ENCODE peak calls at places on chromosomes 2 and 18, in four cellular contexts. O, F, N and Q are unnamed samples.
A peak's percentile ranks its signal among the peaks of the same experiment; 100 is the strongest.

GRCh38 chr2:220269421-220269820 is 642.0 kb downstream of the SLC4A3 start:
- DNase-seq in O (peak; percentile 79), F (peak; percentile 31), N (no peak), Q (no peak)

GRCh38 chr2:196176142-196176738 is 4.9 kb upstream of the STK17B start:
- DNase-seq in O (no peak), F (no peak), N (no peak), Q (no peak)

GRCh38 chr2:199303814-199304213 is 153.9 kb downstream of the SATB2 start:
- DNase-seq in O (no peak), F (no peak), N (peak; percentile 98), Q (peak; percentile 31)

GRCh38 chr2:43391877-43392214 is 165.4 kb upstream of the ZFP36L2 start:
- DNase-seq in O (no peak), F (no peak), N (peak; percentile 7), Q (no peak)

GRCh38 chr2:113876503-113877387 is 13.1 kb upstream of the ACTR3 start:
- DNase-seq in O (peak; percentile 69), F (no peak), N (no peak), Q (no peak)

GRCh38 chr2:236376566-236377244 is 112.5 kb upstream of the ASB18 start:
- DNase-seq in O (no peak), F (no peak), N (no peak), Q (no peak)

GRCh38 chr2:226649871-226650660 is 149.6 kb downstream of the IRS1 start:
- DNase-seq in O (peak; percentile 78), F (no peak), N (peak; percentile 96), Q (peak; percentile 70)

GRCh38 chr2:46737577-46737976 is 178.0 kb downstream of the MCFD2 start:
- DNase-seq in O (no peak), F (no peak), N (peak; percentile 29), Q (no peak)

GRCh38 chr18:49179222-49179621 is 228.5 kb upstream of the SMAD7 start:
- DNase-seq in O (no peak), F (no peak), N (no peak), Q (no peak)

GRCh38 chr2:238387376-238387775 is 39.4 kb upstream of the ASB1 start:
- DNase-seq in O (no peak), F (no peak), N (no peak), Q (no peak)

GRCh38 chr2:168312036-168312822 is 64.8 kb upstream of the STK39 start:
- DNase-seq in O (no peak), F (no peak), N (no peak), Q (no peak)

GRCh38 chr18:74732380-74732779 is 134.7 kb downstream of the ZNF407 start:
- DNase-seq in O (no peak), F (no peak), N (no peak), Q (no peak)

GRCh38 chr2:18799397-18799796 is 210.0 kb upstream of the NT5C1B start:
- DNase-seq in O (no peak), F (no peak), N (peak; percentile 52), Q (no peak)

GRCh38 chr2:101018934-101019333 is 16.8 kb downstream of the RPL31 start:
- DNase-seq in O (no peak), F (no peak), N (no peak), Q (no peak)

GRCh38 chr2:61959381-61960293 is 54.2 kb downstream of the COMMD1 start:
- DNase-seq in O (no peak), F (no peak), N (no peak), Q (no peak)

GRCh38 chr18:13517369-13517768 is 209.0 kb downstream of the FAM210A start:
- DNase-seq in O (peak; percentile 28), F (no peak), N (no peak), Q (no peak)

GRCh38 chr2:231660860-231661259 is 47.5 kb upstream of the PTMA start:
- DNase-seq in O (no peak), F (no peak), N (no peak), Q (no peak)

GRCh38 chr2:150023044-150023443 is 435.5 kb upstream of the MMADHC start:
- DNase-seq in O (no peak), F (no peak), N (no peak), Q (no peak)

GRCh38 chr2:132998221-132998620 is 328.2 kb upstream of the LYPD1 start:
- DNase-seq in O (no peak), F (no peak), N (no peak), Q (no peak)

GRCh38 chr2:5385596-5385995 is 306.6 kb upstream of the SOX11 start:
- DNase-seq in O (no peak), F (no peak), N (no peak), Q (no peak)

GRCh38 chr18:61731693-61732376 is 161.0 kb downstream of the RNF152 start:
- DNase-seq in O (no peak), F (no peak), N (no peak), Q (no peak)

GRCh38 chr18:67726882-67727281 is 210.4 kb upstream of the DSEL start:
- DNase-seq in O (no peak), F (no peak), N (no peak), Q (no peak)

GRCh38 chr2:2405780-2406179 is 74.7 kb upstream of the MYT1L start:
- DNase-seq in O (no peak), F (no peak), N (no peak), Q (no peak)

GRCh38 chr18:12597775-12598174 is 60.1 kb downstream of the SPIRE1 start:
- DNase-seq in O (no peak), F (no peak), N (peak; percentile 85), Q (no peak)

GRCh38 chr2:14960686-14961324 is 328.3 kb downstream of the LRATD1 start:
- DNase-seq in O (no peak), F (no peak), N (no peak), Q (no peak)

GRCh38 chr2:237604960-237605359 is 14.4 kb upstream of the RAB17 start:
- DNase-seq in O (peak; percentile 73), F (no peak), N (peak; percentile 40), Q (no peak)

GRCh38 chr2:25042321-25043240 is 705 bp downstream of the EFR3B start:
- DNase-seq in O (peak; percentile 79), F (peak; percentile 67), N (peak; percentile 11), Q (no peak)

GRCh38 chr2:127097841-127098651 is 8.9 kb downstream of the BIN1 start:
- DNase-seq in O (peak; percentile 47), F (peak; percentile 13), N (no peak), Q (no peak)

GRCh38 chr18:45357681-45358470 is 257.4 kb upstream of the SLC14A2 start:
- DNase-seq in O (no peak), F (no peak), N (no peak), Q (no peak)

GRCh38 chr2:203852760-203853159 is 14.8 kb upstream of the CTLA4 start:
- DNase-seq in O (no peak), F (no peak), N (no peak), Q (no peak)

GRCh38 chr18:53509886-53510285 is 714.6 kb downstream of the MBD2 start:
- DNase-seq in O (no peak), F (no peak), N (no peak), Q (no peak)

GRCh38 chr2:212227755-212228154 is 310.8 kb downstream of the ERBB4 start:
- DNase-seq in O (no peak), F (no peak), N (peak; percentile 6), Q (peak; percentile 51)

GRCh38 chr2:224749136-224749535 is 33.0 kb upstream of the CCDC195 start:
- DNase-seq in O (no peak), F (no peak), N (no peak), Q (no peak)

GRCh38 chr2:231037202-231037730 is at the start of gene C2orf72:
- DNase-seq in O (peak; percentile 70), F (peak; percentile 55), N (no peak), Q (no peak)

GRCh38 chr2:102422910-102423309 is at the start of gene IL18RAP:
- DNase-seq in O (no peak), F (no peak), N (no peak), Q (no peak)

GRCh38 chr18:77161954-77162353 is 29.4 kb upstream of the MBP start:
- DNase-seq in O (no peak), F (no peak), N (no peak), Q (no peak)

GRCh38 chr2:39787950-39788349 is 8.9 kb upstream of the THUMPD2 start:
- DNase-seq in O (no peak), F (no peak), N (no peak), Q (no peak)

GRCh38 chr18:42178381-42179080 is 223.5 kb downstream of the PIK3C3 start:
- DNase-seq in O (no peak), F (no peak), N (no peak), Q (peak; percentile 17)

GRCh38 chr18:57595347-57595746 is 8.8 kb upstream of the FECH start:
- DNase-seq in O (peak; percentile 60), F (no peak), N (no peak), Q (no peak)

GRCh38 chr2:53829669-53830290 is 30.0 kb downstream of the GPR75 start:
- DNase-seq in O (no peak), F (no peak), N (no peak), Q (no peak)